ENCODE peak calls at places on chromosomes 5 and 9, in four cellular contexts. O is IMR-90, N is mesendoderm, Z is H1. S is an unnamed sample.
A peak's percentile ranks its signal among the peaks of the same experiment; 100 is the strongest.

GRCh38 chr5:127098246-127098645 is 24.9 kb upstream of the C5orf63 start:
- DNase-seq in Z (no peak), O (no peak), N (no peak), S (no peak)

GRCh38 chr5:87300744-87301143 is 33.1 kb downstream of the RASA1 start:
- DNase-seq in O (peak; percentile 94), Z (no peak), N (peak; percentile 62), S (no peak)

GRCh38 chr9:14806941-14807340 is 84.4 kb upstream of the CER1 start:
- DNase-seq in Z (no peak), O (no peak), N (no peak), S (no peak)

GRCh38 chr9:38094165-38094564 is 25.1 kb upstream of the SHB start:
- DNase-seq in Z (no peak), N (no peak), O (no peak), S (no peak)

GRCh38 chr5:100479079-100479688 is 56.0 kb upstream of the FAM174A start:
- DNase-seq in Z (no peak), N (peak; percentile 63), O (peak; percentile 7), S (peak; percentile 26)

GRCh38 chr5:54234304-54234938 is 76.0 kb downstream of the ARL15 start:
- DNase-seq in Z (no peak), N (peak; percentile 34), O (peak; percentile 73), S (no peak)

GRCh38 chr5:123367739-123368138 is 55.5 kb downstream of the CEP120 start:
- DNase-seq in Z (no peak), N (peak; percentile 18), O (peak; percentile 32), S (no peak)

GRCh38 chr5:463301-463700 is 20.3 kb downstream of the EXOC3 start:
- DNase-seq in O (no peak), Z (no peak), N (no peak), S (peak; percentile 8)

GRCh38 chr5:149317281-149318048 is 27.8 kb upstream of the GRPEL2 start:
- DNase-seq in N (peak; percentile 52), O (peak; percentile 58), Z (no peak), S (no peak)
- H3K56ac ChIP-seq in N (peak overlapping the region; percentile 51), O (no peak overlapping the region), Z (no peak overlapping the region), S (no peak overlapping the region)

GRCh38 chr9:90451804-90452203 is 190.8 kb downstream of the DIRAS2 start:
- DNase-seq in Z (no peak), O (no peak), N (no peak), S (no peak)
- H3K56ac ChIP-seq in Z (no peak overlapping the region), O (no peak overlapping the region), N (no peak overlapping the region), S (no peak overlapping the region)

GRCh38 chr9:134251296-134251695 is 75.0 kb upstream of the RXRA start:
- DNase-seq in Z (no peak), O (no peak), N (no peak), S (no peak)

GRCh38 chr9:134258332-134258731 is 67.9 kb upstream of the RXRA start:
- DNase-seq in N (no peak), O (no peak), Z (no peak), S (no peak)

GRCh38 chr9:134252084-134252830 is 74.0 kb upstream of the RXRA start:
- DNase-seq in Z (no peak), N (no peak), O (no peak), S (no peak)

GRCh38 chr9:134258828-134259546 is 67.3 kb upstream of the RXRA start:
- DNase-seq in O (no peak), N (no peak), Z (no peak), S (no peak)

DNA sequence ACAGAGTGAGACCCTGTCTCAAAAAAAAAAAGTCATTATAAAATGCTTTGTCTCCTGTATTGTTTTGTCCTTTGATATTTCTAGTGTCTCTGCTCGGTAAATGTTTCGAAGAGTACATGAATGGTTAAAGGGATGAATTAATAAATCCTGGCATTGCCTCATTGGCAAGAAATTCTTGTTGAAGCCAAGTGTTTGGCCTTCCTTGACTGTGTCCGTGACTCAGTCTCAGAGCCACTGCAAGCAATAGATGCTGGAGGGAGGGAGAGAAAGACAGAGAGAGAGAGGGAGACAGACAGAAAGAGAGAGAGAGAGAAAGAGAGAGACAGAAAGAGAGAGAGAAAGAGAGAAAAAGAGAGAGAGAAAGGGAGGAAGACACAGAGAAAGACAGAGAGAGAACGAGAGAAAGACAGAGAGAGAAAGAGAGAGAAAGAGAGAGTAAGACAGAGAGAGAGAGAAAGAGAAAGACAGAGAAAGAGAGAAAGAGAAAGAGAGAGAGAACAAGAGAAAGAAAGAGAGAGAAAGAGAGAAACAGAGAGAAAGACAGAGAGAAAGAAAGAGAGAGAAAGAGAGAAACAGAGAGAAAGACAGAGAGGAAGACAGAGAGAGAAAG is 72.6 kb upstream of the RXRA start:
- DNase-seq in Z (no peak), N (no peak), O (peak; percentile 59), S (no peak)
- H3K56ac ChIP-seq in Z (no peak overlapping the region), N (no peak overlapping the region), O (no peak overlapping the region), S (no peak overlapping the region)

GRCh38 chr5:124514966-124515365 is 231.5 kb downstream of the ZNF608 start:
- DNase-seq in O (no peak), Z (no peak), N (no peak), S (no peak)
- H3K56ac ChIP-seq in O (no peak overlapping the region), Z (no peak overlapping the region), N (no peak overlapping the region), S (no peak overlapping the region)

GRCh38 chr5:10351199-10351881 is 2.2 kb upstream of the MARCHF6 start:
- DNase-seq in N (peak; percentile 71), Z (no peak), O (peak; percentile 91), S (no peak)

GRCh38 chr5:10354048-10354872 is 765 bp downstream of the MARCHF6 start:
- DNase-seq in N (peak; percentile 84), Z (no peak), O (peak; percentile 50), S (no peak)

GRCh38 chr5:10353241-10354047 is at the start of gene MARCHF6:
- DNase-seq in Z (peak; percentile 86), N (peak; percentile 98), O (peak; percentile 84), S (peak; percentile 96)

GRCh38 chr5:10351882-10352395 is 1.6 kb upstream of the MARCHF6 start:
- DNase-seq in O (no peak), Z (no peak), N (no peak), S (no peak)

DNA sequence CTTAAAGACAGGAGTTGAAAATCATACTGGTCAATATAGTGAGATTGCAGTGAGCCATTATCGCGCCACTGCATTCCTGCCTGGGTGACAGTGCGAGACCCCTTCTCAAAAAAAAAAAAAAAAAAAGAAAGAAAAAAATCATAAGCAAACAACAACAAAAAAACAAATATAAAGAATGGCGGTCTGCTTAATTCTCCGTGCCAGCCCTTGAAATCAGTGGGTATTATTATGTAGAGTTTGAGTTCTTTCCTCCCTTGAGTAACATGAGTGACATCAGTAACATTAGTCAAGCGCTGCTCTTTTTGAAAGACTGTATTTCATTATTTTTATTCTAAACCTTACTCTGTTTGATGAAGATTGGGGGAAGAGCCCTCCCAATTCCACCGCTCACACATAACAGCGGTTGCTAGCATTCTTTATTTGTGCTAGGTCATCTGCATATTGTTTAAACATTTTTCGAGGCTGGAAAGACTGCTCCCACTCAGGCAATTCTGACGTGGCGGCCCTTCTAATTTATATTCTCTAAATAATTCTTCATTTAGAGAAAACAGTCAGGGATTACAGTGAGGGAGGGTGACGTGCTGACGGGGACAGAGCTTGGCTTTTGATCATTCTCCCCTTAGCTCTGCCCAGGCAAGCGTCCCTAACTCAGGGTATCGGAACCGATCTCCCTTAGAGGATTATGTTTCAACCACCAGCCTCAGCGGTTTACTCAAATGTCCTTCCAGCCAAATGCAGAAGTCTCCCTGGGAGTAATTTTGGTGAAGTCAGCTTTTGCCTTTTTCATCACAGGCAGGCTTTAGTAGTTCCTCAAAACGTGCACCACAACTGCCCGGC is 873 bp upstream of the MARCHF6 start:
- DNase-seq in O (peak; percentile 52), Z (no peak), N (peak; percentile 75), S (no peak)
- H3K56ac ChIP-seq in O (peak overlapping the region; percentile 79), Z (peak overlapping the region; percentile 3), N (peak overlapping the region; percentile 97), S (no peak overlapping the region)

GRCh38 chr9:116178481-116179211 is 25.1 kb downstream of the PAPPA start:
- DNase-seq in O (no peak), Z (no peak), N (no peak), S (no peak)

GRCh38 chr9:116175616-116176015 is 22.0 kb downstream of the PAPPA start:
- DNase-seq in N (no peak), O (peak; percentile 47), Z (no peak), S (no peak)

GRCh38 chr9:116174347-116174746 is 20.8 kb downstream of the PAPPA start:
- DNase-seq in Z (no peak), N (no peak), O (peak; percentile 70), S (no peak)
- H3K56ac ChIP-seq in Z (no peak overlapping the region), N (no peak overlapping the region), O (no peak overlapping the region), S (no peak overlapping the region)